ENCODE peak calls at places on chromosomes 4 and X, in five cellular contexts. P is CD8-positive, alpha-beta T cell; O is IMR-90; Y is Peyer's patch; L is hepatocyte. U is an unnamed sample.

GRCh38 chr4:97525236-97525635 is 618.0 kb downstream of the STPG2 start:
- DNase-seq in Y (no peak), P (no peak), L (no peak), O (no peak), U (no peak)

GRCh38 chr4:25245181-25245580 is 11.3 kb downstream of the PI4K2B start:
- DNase-seq in O (no peak), Y (no peak), P (no peak), L (no peak), U (no peak)

GRCh38 chr4:62871057-62871456 is 1538.2 kb downstream of the TECRL start:
- DNase-seq in Y (no peak), O (no peak), P (no peak), L (no peak), U (no peak)

GRCh38 chrX:43813898-43814297 is 68.4 kb downstream of the MAOB start:
- DNase-seq in Y (no peak), L (no peak), O (no peak), P (no peak), U (peak; percentile 4)

GRCh38 chr4:48979897-48980579 is 6.0 kb upstream of the CWH43 start:
- DNase-seq in L (no peak), O (no peak), Y (no peak), P (no peak), U (no peak)

GRCh38 chr4:150583287-150584197 is 1.6 kb downstream of the MAB21L2 start:
- DNase-seq in Y (peak; percentile 43), O (peak; percentile 47), L (peak; percentile 23), P (no peak), U (no peak)

GRCh38 chr4:106414366-106414765 is 45.8 kb upstream of the GIMD1 start:
- DNase-seq in O (no peak), L (no peak), P (no peak), Y (no peak), U (no peak)

GRCh38 chr4:37383579-37384229 is 139.2 kb downstream of the NWD2 start:
- DNase-seq in Y (no peak), L (peak; percentile 83), O (peak; percentile 5), P (no peak), U (peak; percentile 79)

GRCh38 chr4:143183513-143184216 is 1.1 kb upstream of the USP38 start:
- DNase-seq in O (no peak), L (no peak), Y (no peak), P (no peak), U (no peak)

GRCh38 chr4:7625073-7625472 is 190.3 kb upstream of the PSAPL1 start:
- DNase-seq in P (no peak), O (peak; percentile 49), L (no peak), Y (no peak), U (no peak)

GRCh38 chrX:126770179-126770578 is 49.4 kb upstream of the PRR32 start:
- DNase-seq in L (peak; percentile 21), P (no peak), Y (no peak), O (no peak), U (peak; percentile 13)

GRCh38 chr4:138053601-138054322 is 188.4 kb downstream of the SLC7A11 start:
- DNase-seq in Y (no peak), O (peak; percentile 94), L (peak; percentile 78), P (no peak), U (no peak)

GRCh38 chr4:56937262-56937661 is 29.6 kb downstream of the REST start:
- DNase-seq in Y (no peak), P (no peak), O (peak; percentile 93), L (no peak), U (no peak)

GRCh38 chr4:15545371-15545770 is 75.7 kb downstream of the CC2D2A start:
- DNase-seq in L (no peak), P (no peak), Y (no peak), O (no peak), U (no peak)

GRCh38 chrX:8010105-8010504 is 82.9 kb upstream of the PNPLA4 start:
- DNase-seq in P (no peak), O (no peak), L (no peak), Y (no peak), U (no peak)

GRCh38 chr4:113884655-113885054 is 94.8 kb downstream of the ARSJ start:
- DNase-seq in P (no peak), Y (no peak), L (no peak), O (no peak), U (no peak)

GRCh38 chr4:26238782-26239647 is 81.8 kb upstream of the RBPJ start:
- DNase-seq in L (peak; percentile 37), O (peak; percentile 75), Y (no peak), P (no peak), U (peak; percentile 99)

GRCh38 chrX:70141373-70141772 is 8.1 kb downstream of the IGBP1 start:
- DNase-seq in Y (no peak), L (no peak), P (no peak), O (no peak), U (no peak)

GRCh38 chrX:43836435-43837184 is 45.6 kb downstream of the MAOB start:
- DNase-seq in P (no peak), Y (no peak), O (peak; percentile 18), L (peak; percentile 26), U (peak; percentile 22)

GRCh38 chr4:161554372-161554990 is 609.3 kb downstream of the FSTL5 start:
- DNase-seq in L (no peak), P (no peak), O (peak; percentile 70), Y (no peak), U (peak; percentile 53)

GRCh38 chrX:98605941-98606340 is 1722.2 kb downstream of the RPA4 start:
- DNase-seq in L (no peak), Y (no peak), P (no peak), O (no peak), U (no peak)

GRCh38 chrX:15471016-15471415 is 22.1 kb downstream of the PIR start:
- DNase-seq in Y (peak; percentile 52), L (peak; percentile 84), O (peak; percentile 65), P (peak; percentile 1), U (peak; percentile 54)

GRCh38 chrX:122940199-122940598 is 243.9 kb upstream of the GRIA3 start:
- DNase-seq in L (no peak), O (no peak), Y (no peak), P (no peak), U (no peak)

GRCh38 chrX:100650841-100651240 is 6.8 kb downstream of the SRPX2 start:
- DNase-seq in O (no peak), P (no peak), L (no peak), Y (no peak), U (no peak)

GRCh38 chr4:82785248-82786003 is 13.2 kb downstream of the SCD5 start:
- DNase-seq in P (no peak), L (no peak), Y (no peak), O (peak; percentile 88), U (peak; percentile 85)

GRCh38 chrX:136953867-136954787 is 73.6 kb upstream of the RBMX start:
- DNase-seq in P (peak; percentile 12), O (peak; percentile 67), Y (peak; percentile 55), L (peak; percentile 83), U (peak; percentile 72)

GRCh38 chr4:181077416-181077815 is 1165.8 kb upstream of the TENM3 start:
- DNase-seq in O (no peak), P (no peak), L (no peak), Y (no peak), U (no peak)

GRCh38 chr4:141022221-141022760 is 111.0 kb downstream of the RNF150 start:
- DNase-seq in O (no peak), L (no peak), P (no peak), Y (no peak), U (no peak)
- H3K4me1 ChIP-seq in O (peaks cover 2% of the 10 kb centered on the region), L (peaks cover 13% of the 10 kb centered on the region), P (no peaks in the 10 kb centered on the region), Y (no peaks in the 10 kb centered on the region), U (peaks cover 19% of the 10 kb centered on the region)

DNA sequence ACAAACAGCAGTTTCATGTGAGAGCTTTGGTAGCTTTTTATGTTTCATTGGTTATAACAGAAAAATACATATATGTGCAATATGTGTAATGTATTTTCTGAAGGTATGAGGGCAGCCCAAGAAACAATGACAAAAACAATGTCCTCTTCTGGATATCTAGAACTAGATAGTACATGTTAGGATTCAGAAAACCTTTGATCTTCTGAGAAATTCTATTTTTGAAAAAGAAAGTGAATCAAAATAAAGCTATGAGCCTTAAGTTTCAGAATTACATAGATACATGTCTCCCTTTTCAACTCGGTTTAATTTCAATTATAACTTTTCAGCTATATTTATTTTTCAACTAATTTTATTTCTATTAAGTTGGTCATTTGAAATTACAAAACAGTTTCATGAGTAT is 131.9 kb downstream of the REELD1 start:
- DNase-seq in Y (no peak), O (no peak), P (no peak), L (no peak), U (no peak)
- H3K4me3 ChIP-seq in Y (no peak overlapping the region), O (no peak overlapping the region), P (no peak overlapping the region), L (no peak overlapping the region), U (no peak overlapping the region)

GRCh38 chr4:81468685-81469084 is 3.0 kb downstream of the RASGEF1B start:
- DNase-seq in Y (no peak), O (no peak), P (no peak), L (no peak), U (no peak)
- H3K4me1 ChIP-seq in Y (no peaks in the 10 kb centered on the region), O (peaks cover 2% of the 10 kb centered on the region), P (peaks cover 23% of the 10 kb centered on the region), L (peaks cover 6% of the 10 kb centered on the region), U (peaks cover 3% of the 10 kb centered on the region)

DNA sequence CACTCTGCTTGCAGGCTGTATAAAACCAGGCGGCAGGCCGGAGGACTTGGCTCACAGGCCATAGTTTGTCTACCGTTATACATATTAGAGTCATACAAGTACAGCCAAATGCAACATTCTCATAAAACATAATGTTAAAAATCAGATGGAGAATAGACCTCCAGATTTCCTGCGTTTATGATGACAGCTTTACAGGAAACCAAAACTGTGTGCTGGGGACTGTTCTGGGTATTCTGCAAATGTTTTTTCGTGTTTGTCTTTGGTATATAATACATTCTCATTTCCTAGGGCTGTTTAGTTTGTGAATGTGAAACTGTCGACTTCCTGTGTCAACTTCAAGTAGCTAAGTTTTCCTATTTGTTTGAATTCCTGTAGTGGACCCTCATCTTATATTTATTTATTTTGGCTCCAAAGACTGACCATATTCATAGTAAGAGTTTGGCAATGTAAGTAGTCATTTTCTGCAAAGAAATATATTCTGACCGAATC is 79.5 kb upstream of the FAM9C start:
- DNase-seq in Y (no peak), L (no peak), O (peak; percentile 85), P (no peak), U (no peak)
- H3K4me3 ChIP-seq in Y (no peak overlapping the region), L (no peak overlapping the region), O (no peak overlapping the region), P (no peak overlapping the region), U (no peak overlapping the region)

U was measured in SJCRH30.